ENCODE peak calls at places on chromosomes 5 and 9, in eight cellular contexts. One of them, this sample, is unnamed. For H3K36me3, the result is how much of the 10 kb centered on the place peaks cover.

GRCh38 chr5:76674330-76675066 is 41.4 kb upstream of the F2R start:
- DNase-seq in ovary: no peak
- DNase-seq in sigmoid colon: no peak
- DNase-seq in uterus: no peak
- DNase-seq in stomach: no peak
- DNase-seq in transverse colon: no peak
- DNase-seq in body of pancreas: no peak
- DNase-seq in tibial nerve: no peak
- DNase-seq in this sample: no peak

GRCh38 chr5:140169410-140169809 is 5.6 kb upstream of the CYSTM1 start:
- DNase-seq in ovary: no peak
- DNase-seq in tibial nerve: no peak
- DNase-seq in uterus: no peak
- DNase-seq in stomach: no peak
- DNase-seq in sigmoid colon: no peak
- DNase-seq in transverse colon: no peak
- DNase-seq in body of pancreas: no peak
- DNase-seq in this sample: no peak

GRCh38 chr9:129446828-129447550 is 173.9 kb downstream of the C9orf50 start:
- DNase-seq in uterus: no peak
- DNase-seq in transverse colon: no peak
- DNase-seq in body of pancreas: no peak
- DNase-seq in tibial nerve: no peak
- DNase-seq in ovary: no peak
- DNase-seq in sigmoid colon: no peak
- DNase-seq in stomach: no peak
- DNase-seq in this sample: no peak

GRCh38 chr9:1510712-1511111 is 460.6 kb downstream of the DMRT2 start:
- DNase-seq in transverse colon: no peak
- DNase-seq in ovary: no peak
- DNase-seq in uterus: no peak
- DNase-seq in stomach: no peak
- DNase-seq in tibial nerve: no peak
- DNase-seq in sigmoid colon: no peak
- DNase-seq in body of pancreas: no peak
- DNase-seq in this sample: no peak

GRCh38 chr9:124791106-124791505 is 14.2 kb downstream of the OLFML2A start:
- DNase-seq in uterus: no peak
- DNase-seq in stomach: no peak
- DNase-seq in sigmoid colon: no peak
- DNase-seq in tibial nerve: no peak
- DNase-seq in transverse colon: no peak
- DNase-seq in ovary: no peak
- DNase-seq in body of pancreas: no peak
- DNase-seq in this sample: no peak

GRCh38 chr5:150562832-150563231 is 54.9 kb downstream of the NDST1 start:
- DNase-seq in ovary: no peak
- DNase-seq in sigmoid colon: no peak
- DNase-seq in body of pancreas: peak
- DNase-seq in stomach: no peak
- DNase-seq in tibial nerve: peak
- DNase-seq in transverse colon: peak
- DNase-seq in uterus: no peak
- DNase-seq in this sample: no peak

GRCh38 chr9:86990276-86990675 is 43.0 kb upstream of the GAS1 start:
- DNase-seq in stomach: no peak
- DNase-seq in uterus: no peak
- DNase-seq in body of pancreas: no peak
- DNase-seq in transverse colon: no peak
- DNase-seq in ovary: no peak
- DNase-seq in tibial nerve: no peak
- DNase-seq in sigmoid colon: no peak
- DNase-seq in this sample: no peak

GRCh38 chr9:101711330-101711941 is 27.0 kb downstream of the GRIN3A start:
- DNase-seq in tibial nerve: no peak
- DNase-seq in ovary: no peak
- DNase-seq in transverse colon: no peak
- DNase-seq in sigmoid colon: no peak
- DNase-seq in uterus: no peak
- DNase-seq in stomach: no peak
- DNase-seq in body of pancreas: peak
- DNase-seq in this sample: no peak

GRCh38 chr5:113022661-113023060 is 46.1 kb downstream of the DCP2 start:
- DNase-seq in stomach: no peak
- DNase-seq in ovary: no peak
- DNase-seq in tibial nerve: no peak
- DNase-seq in transverse colon: no peak
- DNase-seq in body of pancreas: no peak
- DNase-seq in uterus: no peak
- DNase-seq in sigmoid colon: no peak
- DNase-seq in this sample: no peak

GRCh38 chr5:113024298-113024697 is 47.7 kb downstream of the DCP2 start:
- DNase-seq in sigmoid colon: no peak
- DNase-seq in uterus: no peak
- DNase-seq in transverse colon: no peak
- DNase-seq in body of pancreas: no peak
- DNase-seq in stomach: no peak
- DNase-seq in ovary: no peak
- DNase-seq in tibial nerve: no peak
- DNase-seq in this sample: no peak

GRCh38 chr5:113017891-113018635 is 41.5 kb downstream of the DCP2 start:
- DNase-seq in uterus: no peak
- DNase-seq in body of pancreas: no peak
- DNase-seq in tibial nerve: no peak
- DNase-seq in sigmoid colon: no peak
- DNase-seq in transverse colon: no peak
- DNase-seq in ovary: no peak
- DNase-seq in stomach: no peak
- DNase-seq in this sample: no peak

GRCh38 chr5:113025596-113025995 is 49.0 kb downstream of the DCP2 start:
- DNase-seq in transverse colon: no peak
- DNase-seq in body of pancreas: no peak
- DNase-seq in tibial nerve: no peak
- DNase-seq in stomach: no peak
- DNase-seq in sigmoid colon: no peak
- DNase-seq in uterus: no peak
- DNase-seq in ovary: no peak
- DNase-seq in this sample: no peak

DNA sequence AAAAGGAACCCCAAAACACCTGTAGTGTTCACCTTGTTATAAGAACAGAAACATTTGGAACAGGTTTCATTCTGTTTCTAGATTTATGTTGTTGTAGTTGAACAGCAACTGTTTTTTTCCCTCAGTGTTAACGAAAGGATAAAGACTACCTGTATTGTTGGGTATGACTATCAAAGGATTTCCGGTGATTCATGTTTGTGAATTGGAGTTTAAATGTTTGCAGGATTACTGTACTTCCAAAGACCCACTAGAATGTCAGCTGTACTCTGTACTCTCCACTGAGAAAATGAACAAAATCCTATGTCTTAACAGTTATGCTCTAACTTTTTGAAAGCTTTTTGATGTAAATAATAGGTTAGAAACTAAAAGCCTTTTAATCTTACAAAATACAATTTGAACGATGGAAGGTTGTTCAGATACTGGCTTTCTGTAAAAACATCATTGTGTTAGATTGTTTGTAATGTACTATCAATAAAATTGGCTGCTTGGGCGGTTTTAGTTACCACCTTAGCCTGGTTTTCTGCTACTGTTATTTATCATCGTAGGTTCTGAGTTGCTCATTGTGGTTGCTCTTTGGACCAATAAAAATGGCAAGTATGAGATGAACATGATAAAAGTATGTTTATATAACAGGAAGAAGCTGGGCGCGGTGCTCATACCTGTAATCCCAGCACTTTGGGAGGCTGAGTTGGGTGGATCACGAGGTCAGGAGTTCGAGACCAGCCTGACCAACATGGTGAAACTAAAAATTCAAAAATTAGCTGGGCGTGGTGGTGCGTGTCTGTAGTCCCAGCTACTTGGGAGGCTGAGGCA is 44.1 kb downstream of the DCP2 start:
- DNase-seq in uterus: no peak
- DNase-seq in stomach: no peak
- DNase-seq in body of pancreas: no peak
- DNase-seq in transverse colon: no peak
- DNase-seq in sigmoid colon: no peak
- DNase-seq in ovary: no peak
- DNase-seq in tibial nerve: no peak
- DNase-seq in this sample: no peak
- H3K36me3 ChIP-seq in uterus: under half
- H3K36me3 ChIP-seq in stomach: under half
- H3K36me3 ChIP-seq in body of pancreas: under half
- H3K36me3 ChIP-seq in transverse colon: under half
- H3K36me3 ChIP-seq in sigmoid colon: under half
- H3K36me3 ChIP-seq in ovary: under half
- H3K36me3 ChIP-seq in tibial nerve: under half
- H3K36me3 ChIP-seq in this sample: under half

GRCh38 chr9:16728128-16728505 is 142.4 kb downstream of the BNC2 start:
- DNase-seq in sigmoid colon: no peak
- DNase-seq in stomach: no peak
- DNase-seq in transverse colon: no peak
- DNase-seq in tibial nerve: no peak
- DNase-seq in body of pancreas: no peak
- DNase-seq in ovary: no peak
- DNase-seq in uterus: no peak
- DNase-seq in this sample: no peak

GRCh38 chr9:16727452-16728127 is 142.9 kb downstream of the BNC2 start:
- DNase-seq in transverse colon: no peak
- DNase-seq in body of pancreas: no peak
- DNase-seq in ovary: no peak
- DNase-seq in uterus: no peak
- DNase-seq in stomach: no peak
- DNase-seq in tibial nerve: no peak
- DNase-seq in sigmoid colon: no peak
- DNase-seq in this sample: no peak

GRCh38 chr9:16725066-16725465 is 145.4 kb downstream of the BNC2 start:
- DNase-seq in sigmoid colon: no peak
- DNase-seq in body of pancreas: no peak
- DNase-seq in stomach: no peak
- DNase-seq in transverse colon: no peak
- DNase-seq in ovary: no peak
- DNase-seq in tibial nerve: no peak
- DNase-seq in uterus: no peak
- DNase-seq in this sample: no peak

GRCh38 chr9:16726023-16726422 is 144.4 kb downstream of the BNC2 start:
- DNase-seq in ovary: no peak
- DNase-seq in sigmoid colon: no peak
- DNase-seq in uterus: no peak
- DNase-seq in tibial nerve: no peak
- DNase-seq in body of pancreas: no peak
- DNase-seq in stomach: no peak
- DNase-seq in transverse colon: no peak
- DNase-seq in this sample: no peak

DNA sequence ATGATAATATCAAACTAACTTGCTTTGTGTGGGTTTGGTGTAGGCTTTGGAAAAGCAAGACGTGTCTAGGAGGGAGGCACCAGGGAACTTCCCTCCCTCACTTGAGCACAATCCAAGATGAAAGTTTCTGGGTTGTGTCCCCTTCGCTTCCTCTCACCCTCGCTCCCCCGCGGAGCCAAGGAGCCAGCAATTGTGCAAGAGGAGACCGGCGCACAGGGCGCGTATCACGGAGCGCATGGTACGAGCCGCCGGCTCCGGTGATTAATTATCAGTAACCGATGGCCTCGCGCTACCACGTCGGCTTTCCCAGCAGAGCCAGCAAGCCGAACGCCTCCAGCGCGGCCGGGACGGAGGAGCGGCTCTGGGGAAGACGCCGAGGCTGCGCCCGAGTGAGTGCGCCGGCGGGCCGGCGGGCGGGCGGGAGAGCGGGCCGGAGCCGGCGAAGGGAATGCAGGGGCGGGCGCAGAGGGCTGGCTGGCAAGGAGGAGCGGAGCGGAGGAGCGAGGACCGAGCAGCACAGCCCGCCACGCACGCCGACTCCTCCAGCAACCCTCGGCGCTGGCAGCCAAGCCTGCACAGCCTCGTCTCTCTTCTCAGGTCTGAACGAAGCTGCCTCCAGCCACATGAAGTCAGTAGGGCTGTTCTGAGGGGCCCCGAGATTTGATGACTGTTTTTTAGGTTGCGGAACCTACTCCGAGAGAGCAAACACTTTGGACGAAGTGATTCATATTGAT is 143.6 kb downstream of the BNC2 start:
- DNase-seq in transverse colon: peak
- DNase-seq in ovary: peak
- DNase-seq in sigmoid colon: peak
- DNase-seq in body of pancreas: peak
- DNase-seq in uterus: peak
- DNase-seq in stomach: peak
- DNase-seq in tibial nerve: peak
- DNase-seq in this sample: peak
- TF ChIP-seq POLR2A in transverse colon: peak
- TF ChIP-seq POLR2A in ovary: peak
- TF ChIP-seq POLR2A in sigmoid colon: peak
- TF ChIP-seq POLR2A in body of pancreas: peak
- TF ChIP-seq POLR2A in uterus: peak
- TF ChIP-seq POLR2A in stomach: no peak
- TF ChIP-seq POLR2A in tibial nerve: peak
- TF ChIP-seq POLR2A in this sample: peak

GRCh38 chr9:109039539-109039938 is 26.2 kb upstream of the CTNNAL1 start:
- DNase-seq in tibial nerve: no peak
- DNase-seq in sigmoid colon: no peak
- DNase-seq in uterus: no peak
- DNase-seq in stomach: no peak
- DNase-seq in transverse colon: no peak
- DNase-seq in body of pancreas: no peak
- DNase-seq in ovary: no peak
- DNase-seq in this sample: no peak

GRCh38 chr9:109036744-109037680 is 23.7 kb upstream of the CTNNAL1 start:
- DNase-seq in tibial nerve: no peak
- DNase-seq in transverse colon: no peak
- DNase-seq in uterus: no peak
- DNase-seq in stomach: no peak
- DNase-seq in sigmoid colon: no peak
- DNase-seq in ovary: no peak
- DNase-seq in body of pancreas: no peak
- DNase-seq in this sample: no peak

GRCh38 chr9:109033941-109034700 is 20.8 kb upstream of the CTNNAL1 start:
- DNase-seq in sigmoid colon: no peak
- DNase-seq in uterus: no peak
- DNase-seq in tibial nerve: no peak
- DNase-seq in transverse colon: no peak
- DNase-seq in ovary: no peak
- DNase-seq in body of pancreas: no peak
- DNase-seq in stomach: no peak
- DNase-seq in this sample: no peak

GRCh38 chr9:109037946-109038345 is 24.6 kb upstream of the CTNNAL1 start:
- DNase-seq in sigmoid colon: no peak
- DNase-seq in tibial nerve: no peak
- DNase-seq in uterus: no peak
- DNase-seq in body of pancreas: no peak
- DNase-seq in transverse colon: no peak
- DNase-seq in ovary: no peak
- DNase-seq in stomach: no peak
- DNase-seq in this sample: no peak

DNA sequence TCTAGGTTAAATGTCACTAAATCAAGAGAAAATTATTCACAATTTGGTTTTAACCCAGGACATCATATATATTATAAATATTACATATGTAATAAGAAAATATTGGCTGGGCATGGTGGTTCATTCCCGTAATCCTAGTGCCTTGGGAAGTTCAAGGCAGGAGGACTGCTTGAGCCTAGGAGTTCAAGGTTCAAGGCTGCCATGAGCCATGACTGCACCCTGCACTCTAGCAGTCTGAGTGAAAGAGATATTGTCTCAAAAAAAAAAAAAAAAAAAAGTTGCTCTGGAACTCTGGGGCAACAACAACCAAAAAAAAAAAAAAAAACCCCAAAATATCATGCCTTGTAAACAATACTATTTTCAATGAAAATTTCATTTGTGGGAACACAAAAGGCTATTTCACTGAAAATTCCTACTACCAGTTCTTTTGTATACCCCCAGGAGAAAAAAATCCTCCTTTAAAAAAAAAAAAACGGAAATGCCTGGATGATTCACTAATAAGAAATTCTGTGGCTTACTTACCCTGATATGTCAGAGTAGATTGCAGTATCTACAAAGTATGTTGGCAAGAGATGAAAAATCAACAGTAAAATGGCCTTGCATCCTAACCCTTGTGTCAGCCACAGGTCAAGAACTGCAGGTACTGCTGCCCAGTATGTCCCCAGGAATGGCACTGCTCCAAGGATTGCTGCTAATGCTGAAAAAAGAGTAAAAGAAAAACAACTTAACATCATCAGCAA is 22.6 kb upstream of the CTNNAL1 start:
- DNase-seq in uterus: peak
- DNase-seq in body of pancreas: peak
- DNase-seq in tibial nerve: peak
- DNase-seq in ovary: peak
- DNase-seq in sigmoid colon: no peak
- DNase-seq in stomach: peak
- DNase-seq in transverse colon: no peak
- DNase-seq in this sample: peak
- H3K36me3 ChIP-seq in uterus: under half
- H3K36me3 ChIP-seq in body of pancreas: under half
- H3K36me3 ChIP-seq in tibial nerve: under half
- H3K36me3 ChIP-seq in ovary: under half
- H3K36me3 ChIP-seq in sigmoid colon: under half
- H3K36me3 ChIP-seq in stomach: half or more
- H3K36me3 ChIP-seq in transverse colon: under half
- H3K36me3 ChIP-seq in this sample: under half

DNA sequence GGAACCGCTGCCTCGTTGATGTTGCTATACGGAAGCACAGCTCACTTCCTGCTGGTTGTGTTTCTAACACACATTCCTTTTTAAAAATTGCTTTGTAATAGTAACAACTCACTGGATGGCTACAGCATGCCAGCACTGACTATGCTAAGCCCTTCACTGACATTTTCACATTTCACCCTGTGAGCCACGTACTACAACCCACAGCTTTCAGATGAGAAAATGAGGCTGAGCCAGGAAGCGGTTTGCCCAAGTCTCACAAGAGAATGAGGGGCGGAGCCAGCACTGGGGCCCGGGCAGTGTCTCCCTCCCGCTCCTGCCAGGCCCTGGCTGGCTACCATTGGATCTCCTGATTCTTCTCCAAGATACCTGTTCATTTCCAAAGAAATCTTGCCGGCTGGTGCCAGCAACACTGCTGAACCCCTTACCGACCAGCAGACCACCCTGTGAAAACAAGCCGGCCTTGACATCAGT is 38.3 kb downstream of the FAM78A start:
- DNase-seq in uterus: no peak
- DNase-seq in sigmoid colon: peak
- DNase-seq in transverse colon: peak
- DNase-seq in ovary: peak
- DNase-seq in stomach: peak
- DNase-seq in tibial nerve: peak
- DNase-seq in body of pancreas: peak
- DNase-seq in this sample: peak
- TF ChIP-seq POLR2A in uterus: no peak
- TF ChIP-seq POLR2A in sigmoid colon: no peak
- TF ChIP-seq POLR2A in transverse colon: peak
- TF ChIP-seq POLR2A in ovary: no peak
- TF ChIP-seq POLR2A in stomach: no peak
- TF ChIP-seq POLR2A in tibial nerve: no peak
- TF ChIP-seq POLR2A in body of pancreas: no peak
- TF ChIP-seq POLR2A in this sample: no peak

This sample was measured in adrenal gland.